ENCODE peak calls at places on chromosomes 16 and 17, in five cellular contexts. V, L, W, T and K are unnamed samples. For H3K4me1, the result is how much of the 10 kb centered on the place peaks cover.

GRCh38 chr17:4161179-4161559 is 18.2 kb downstream of the CYB5D2 start:
- DNase-seq in V (peak), L (peak), W (peak), T (no peak), K (no peak)

GRCh38 chr17:57993471-57994365 is 5.7 kb upstream of the VEZF1 start:
- DNase-seq in V (no peak), L (no peak), W (no peak), T (no peak), K (no peak)

GRCh38 chr17:74768069-74768762 is 7.9 kb downstream of the NAT9 start:
- DNase-seq in V (peak), L (peak), W (peak), T (peak), K (peak)

GRCh38 chr17:38572665-38573365 is 32.9 kb downstream of the SRCIN1 start:
- DNase-seq in V (no peak), L (no peak), W (no peak), T (no peak), K (no peak)

GRCh38 chr17:65824901-65825300 is 263.5 kb upstream of the AXIN2 start:
- DNase-seq in V (no peak), L (no peak), W (no peak), T (no peak), K (no peak)

GRCh38 chr16:69089091-69089912 is 16.2 kb upstream of the HAS3 start:
- DNase-seq in V (no peak), L (no peak), W (peak), T (no peak), K (no peak)

GRCh38 chr17:70820276-70820675 is 650.9 kb downstream of the KCNJ2 start:
- DNase-seq in V (no peak), L (no peak), W (no peak), T (no peak), K (no peak)

GRCh38 chr17:41792835-41793748 is 6.6 kb upstream of the JUP start:
- DNase-seq in V (no peak), L (no peak), W (no peak), T (no peak), K (no peak)

GRCh38 chr17:7004398-7005253 is 7.8 kb upstream of the RNASEK start:
- DNase-seq in V (peak), L (no peak), W (no peak), T (no peak), K (peak)

GRCh38 chr16:48366165-48367093 is 18.8 kb downstream of the SIAH1 start:
- DNase-seq in V (no peak), L (peak), W (peak), T (peak), K (no peak)

GRCh38 chr17:43755389-43755875 is 3.2 kb downstream of the SOST start:
- DNase-seq in V (no peak), L (no peak), W (no peak), T (peak), K (no peak)

GRCh38 chr17:81415681-81416080 is 20.4 kb downstream of the BAHCC1 start:
- DNase-seq in V (no peak), L (no peak), W (no peak), T (no peak), K (no peak)

GRCh38 chr16:14371778-14372431 is 258.2 kb downstream of the PARN start:
- DNase-seq in V (no peak), L (no peak), W (no peak), T (no peak), K (no peak)

GRCh38 chr16:88685156-88686061 is 898 bp downstream of the SNAI3 start:
- DNase-seq in V (peak), L (no peak), W (peak), T (no peak), K (peak)

GRCh38 chr16:23055481-23055880 is 93.8 kb downstream of the USP31 start:
- DNase-seq in V (no peak), L (no peak), W (no peak), T (no peak), K (no peak)

GRCh38 chr17:45715787-45716186 is 68.3 kb upstream of the CRHR1 start:
- DNase-seq in V (no peak), L (no peak), W (no peak), T (no peak), K (no peak)

GRCh38 chr17:48593840-48594411 is 347 bp upstream of the HOXB5 start:
- DNase-seq in V (peak), L (peak), W (peak), T (peak), K (peak)

GRCh38 chr16:78895661-78896060 is 704.9 kb downstream of the MAF start:
- DNase-seq in V (no peak), L (no peak), W (no peak), T (no peak), K (no peak)
- H3K4me1 ChIP-seq in V (under half), L (under half), W (under half), T (under half), K (under half)

GRCh38 chr17:77353684-77354419 is 213.1 kb downstream of the SEC14L1 start:
- DNase-seq in V (no peak), L (no peak), W (peak), T (peak), K (peak)
- H3K4me3 ChIP-seq in V (no peak), L (no peak), W (no peak), T (no peak), K (no peak)

GRCh38 chr17:2204393-2204792 is 99.2 kb downstream of the SMG6 start:
- DNase-seq in V (no peak), L (no peak), W (no peak), T (no peak), K (no peak)

GRCh38 chr17:2202996-2203575 is 100.5 kb downstream of the SMG6 start:
- DNase-seq in V (no peak), L (no peak), W (no peak), T (no peak), K (no peak)

GRCh38 chr17:2203818-2204217 is 99.8 kb downstream of the SMG6 start:
- DNase-seq in V (no peak), L (no peak), W (no peak), T (no peak), K (no peak)

GRCh38 chr17:2198917-2199316 is 104.7 kb downstream of the SMG6 start:
- DNase-seq in V (no peak), L (no peak), W (no peak), T (no peak), K (no peak)

DNA sequence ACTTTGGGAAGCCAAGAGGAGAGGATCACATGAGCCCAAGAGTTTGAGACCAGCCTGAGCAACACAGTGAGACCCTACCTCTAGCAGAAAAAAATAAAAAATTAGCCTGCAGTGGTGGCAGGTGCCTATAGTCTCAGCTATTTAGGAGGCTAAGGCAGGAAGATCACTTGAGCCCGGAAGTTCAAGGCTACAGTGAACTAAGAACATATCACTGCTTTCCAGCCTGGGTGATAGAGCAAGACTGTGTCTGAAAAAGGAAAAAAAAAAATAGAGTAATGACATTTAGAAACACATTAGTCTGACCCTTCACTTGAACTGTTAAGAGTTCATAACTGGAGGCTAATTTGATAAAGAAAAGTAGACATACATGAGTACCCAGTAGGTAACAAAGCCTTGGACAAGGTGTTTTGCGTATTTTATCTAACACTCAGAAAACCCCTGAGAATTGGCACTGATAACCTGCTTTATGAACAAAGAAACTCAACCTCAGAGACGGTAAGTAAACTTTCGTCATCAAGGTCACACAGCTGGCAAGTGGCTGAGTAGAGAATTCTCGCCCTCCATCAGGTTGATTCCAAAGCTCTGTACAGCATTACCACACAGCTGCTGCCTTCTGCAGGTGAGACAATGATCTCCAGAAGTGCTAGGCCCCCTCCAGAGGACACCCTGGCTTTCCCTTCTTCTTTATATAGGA is 101.1 kb downstream of the SMG6 start:
- DNase-seq in V (no peak), L (no peak), W (peak), T (no peak), K (no peak)
- H3K27ac ChIP-seq in V (peak), L (peak), W (peak), T (no peak), K (no peak)

GRCh38 chr17:17151055-17151454 is 55.1 kb downstream of the PLD6 start:
- DNase-seq in V (no peak), L (no peak), W (no peak), T (no peak), K (no peak)

GRCh38 chr17:17152385-17152784 is 53.7 kb downstream of the PLD6 start:
- DNase-seq in V (peak), L (peak), W (no peak), T (no peak), K (no peak)

GRCh38 chr17:17150450-17150804 is 55.7 kb downstream of the PLD6 start:
- DNase-seq in V (no peak), L (no peak), W (no peak), T (no peak), K (no peak)

GRCh38 chr17:17151962-17152361 is 54.2 kb downstream of the PLD6 start:
- DNase-seq in V (peak), L (peak), W (peak), T (peak), K (peak)

DNA sequence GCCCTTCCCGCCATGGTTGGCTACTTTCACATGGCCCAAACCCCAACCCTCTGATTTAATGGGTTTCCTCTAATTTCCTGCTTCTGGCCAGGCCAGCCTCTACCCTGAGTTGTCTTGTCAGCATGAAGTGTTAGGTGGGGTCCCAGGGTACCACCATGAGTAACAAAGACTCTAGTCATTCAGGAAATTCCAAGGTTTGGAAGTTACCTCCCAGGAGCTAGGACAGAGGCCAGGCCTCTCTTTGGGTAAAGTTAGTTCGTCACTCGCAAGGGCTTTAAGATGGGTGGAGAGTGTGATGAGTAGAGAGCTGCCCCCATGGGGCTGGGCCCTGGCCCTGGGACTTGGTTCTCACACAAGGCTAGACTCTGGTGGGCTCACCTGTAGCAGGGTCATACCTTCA is 54.6 kb downstream of the PLD6 start:
- DNase-seq in V (no peak), L (no peak), W (no peak), T (no peak), K (no peak)
- H3K4me1 ChIP-seq in V (under half), L (half or more), W (under half), T (under half), K (under half)

DNA sequence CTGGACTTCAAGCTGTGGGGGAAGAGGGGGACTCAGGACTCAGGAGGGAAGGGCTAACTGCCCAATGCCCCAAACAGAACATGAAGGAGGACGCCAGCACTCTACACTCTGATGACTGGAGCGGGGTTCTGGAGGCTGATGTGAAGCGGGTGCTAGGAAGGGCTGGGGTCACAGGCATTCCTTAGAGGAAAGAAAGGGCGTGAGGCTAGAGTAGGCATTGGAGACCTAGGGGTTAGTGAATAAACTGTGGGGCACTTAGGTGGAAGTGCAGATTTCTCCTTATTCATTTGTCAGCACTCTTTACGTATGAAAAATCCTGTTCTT is 760 bp upstream of the LMF1 start:
- DNase-seq in V (no peak), L (no peak), W (no peak), T (no peak), K (no peak)
- H3K4me3 ChIP-seq in V (no peak), L (peak), W (no peak), T (no peak), K (no peak)

DNA sequence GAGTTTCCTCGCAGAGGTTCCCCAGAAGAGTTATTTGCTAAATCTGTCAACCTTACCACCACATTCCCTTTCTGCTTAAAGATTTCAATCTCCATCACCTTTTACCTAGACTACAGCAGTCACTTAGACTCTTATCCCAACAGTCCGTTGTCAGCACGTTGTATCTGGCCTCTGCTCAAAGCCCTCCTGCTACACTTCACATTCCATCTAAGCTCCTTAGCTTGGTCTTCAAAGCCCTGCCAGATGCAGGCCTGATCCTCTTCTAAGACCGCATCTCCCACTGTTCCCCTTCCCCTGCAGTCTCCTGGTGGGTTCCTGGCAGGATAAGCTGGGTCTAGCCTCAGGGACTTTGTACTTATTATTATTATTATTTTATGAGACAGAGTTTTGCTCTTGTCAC is 10.3 kb upstream of the SRCAP start:
- DNase-seq in V (no peak), L (no peak), W (no peak), T (no peak), K (no peak)
- H3K27ac ChIP-seq in V (no peak), L (no peak), W (no peak), T (no peak), K (no peak)

GRCh38 chr16:2512920-2513404 is 790 bp upstream of the ATP6V0C start:
- DNase-seq in V (no peak), L (no peak), W (peak), T (peak), K (peak)

GRCh38 chr16:2513405-2514332 is at the start of gene ATP6V0C:
- DNase-seq in V (peak), L (peak), W (peak), T (peak), K (peak)

GRCh38 chr16:2514333-2515179 is 804 bp downstream of the ATP6V0C start:
- DNase-seq in V (no peak), L (peak), W (no peak), T (peak), K (peak)

GRCh38 chr16:2516391-2517240 is 2.9 kb downstream of the ATP6V0C start:
- DNase-seq in V (no peak), L (no peak), W (no peak), T (no peak), K (peak)

GRCh38 chr16:2515180-2515803 is 1.5 kb downstream of the ATP6V0C start:
- DNase-seq in V (no peak), L (no peak), W (no peak), T (no peak), K (no peak)
- H3K4me1 ChIP-seq in V (under half), L (half or more), W (half or more), T (half or more), K (under half)

DNA sequence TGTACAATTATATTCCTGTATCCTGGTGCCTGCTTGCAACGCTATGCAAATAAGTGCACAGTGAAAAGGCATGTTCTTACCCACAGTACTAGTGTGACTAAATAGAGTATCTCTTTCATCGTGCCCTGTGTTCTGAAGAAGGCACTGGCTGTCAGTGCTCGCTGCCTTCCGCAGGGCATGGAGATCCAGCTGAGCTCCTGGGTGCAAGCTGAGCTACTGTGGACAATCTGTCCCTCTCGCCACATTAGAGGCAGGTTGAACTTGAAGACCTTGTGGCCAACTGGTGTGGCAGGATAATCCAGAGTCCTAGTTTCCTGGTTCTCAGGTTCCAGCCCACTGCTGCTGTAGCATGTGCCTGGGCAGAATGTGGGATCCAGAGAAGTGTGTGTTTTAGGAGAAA is 1.9 kb upstream of the ST6GALNAC1 start:
- DNase-seq in V (no peak), L (no peak), W (no peak), T (no peak), K (no peak)
- H3K4me3 ChIP-seq in V (no peak), L (no peak), W (no peak), T (no peak), K (no peak)

GRCh38 chr17:9240659-9241370 is 219.5 kb downstream of the NTN1 start:
- DNase-seq in V (peak), L (peak), W (peak), T (peak), K (peak)
- H3K27ac ChIP-seq in V (peak), L (peak), W (peak), T (peak), K (peak)